ENCODE peak calls at places on chromosomes 11 and 22, in four cellular contexts. One of them, this sample, is unnamed.

GRCh38 chr22:35921777-35922176 is 106.8 kb downstream of the RBFOX2 start:
- DNase-seq in Kasumi-1: peak
- DNase-seq in globus pallidus: peak
- DNase-seq in AG04450: peak
- DNase-seq in this sample: peak

GRCh38 chr11:114650661-114651060 is 27.7 kb upstream of the NXPE2 start:
- DNase-seq in globus pallidus: no peak
- DNase-seq in AG04450: no peak
- DNase-seq in Kasumi-1: no peak
- DNase-seq in this sample: no peak

GRCh38 chr11:14750911-14751310 is 107.3 kb downstream of the PDE3B start:
- DNase-seq in Kasumi-1: no peak
- DNase-seq in globus pallidus: no peak
- DNase-seq in AG04450: no peak
- DNase-seq in this sample: no peak

GRCh38 chr11:62552465-62552782 is 5.8 kb upstream of the AHNAK start:
- DNase-seq in globus pallidus: no peak
- DNase-seq in AG04450: no peak
- DNase-seq in Kasumi-1: no peak
- DNase-seq in this sample: no peak

GRCh38 chr11:12526789-12527188 is 147.4 kb upstream of the TEAD1 start:
- DNase-seq in AG04450: no peak
- DNase-seq in Kasumi-1: no peak
- DNase-seq in globus pallidus: no peak
- DNase-seq in this sample: no peak

GRCh38 chr11:6438979-6439571 is 1.7 kb downstream of the HPX start:
- DNase-seq in globus pallidus: peak
- DNase-seq in Kasumi-1: peak
- DNase-seq in AG04450: no peak
- DNase-seq in this sample: peak

GRCh38 chr11:844693-845644 is 2.3 kb downstream of the TSPAN4 start:
- DNase-seq in globus pallidus: no peak
- DNase-seq in AG04450: peak
- DNase-seq in Kasumi-1: peak
- DNase-seq in this sample: peak

GRCh38 chr11:10930224-10930960 is 72.5 kb upstream of the ZBED5 start:
- DNase-seq in Kasumi-1: peak
- DNase-seq in AG04450: no peak
- DNase-seq in globus pallidus: no peak
- DNase-seq in this sample: peak

GRCh38 chr11:45652781-45653180 is 12.6 kb downstream of the CHST1 start:
- DNase-seq in Kasumi-1: no peak
- DNase-seq in AG04450: no peak
- DNase-seq in globus pallidus: no peak
- DNase-seq in this sample: no peak

GRCh38 chr22:22743128-22743760 is 98.8 kb downstream of the GGTLC2 start:
- DNase-seq in AG04450: no peak
- DNase-seq in Kasumi-1: no peak
- DNase-seq in globus pallidus: no peak
- DNase-seq in this sample: no peak

GRCh38 chr11:44899959-44900358 is 50.7 kb downstream of the TP53I11 start:
- DNase-seq in AG04450: peak
- DNase-seq in globus pallidus: no peak
- DNase-seq in Kasumi-1: no peak
- DNase-seq in this sample: peak

GRCh38 chr22:43723816-43724215 is 88.3 kb downstream of the EFCAB6 start:
- DNase-seq in AG04450: no peak
- DNase-seq in globus pallidus: no peak
- DNase-seq in Kasumi-1: no peak
- DNase-seq in this sample: no peak

GRCh38 chr11:69686856-69687255 is 11.7 kb upstream of the LTO1 start:
- DNase-seq in AG04450: no peak
- DNase-seq in Kasumi-1: no peak
- DNase-seq in globus pallidus: no peak
- DNase-seq in this sample: no peak

GRCh38 chr22:22168190-22168940 is 76.2 kb upstream of the VPREB1 start:
- DNase-seq in globus pallidus: no peak
- DNase-seq in Kasumi-1: no peak
- DNase-seq in AG04450: peak
- DNase-seq in this sample: peak

GRCh38 chr22:21760640-21761039 is 25.0 kb upstream of the YPEL1 start:
- DNase-seq in globus pallidus: no peak
- DNase-seq in Kasumi-1: peak
- DNase-seq in AG04450: peak
- DNase-seq in this sample: peak

GRCh38 chr22:35480143-35480542 is 60.5 kb upstream of the RASD2 start:
- DNase-seq in Kasumi-1: no peak
- DNase-seq in AG04450: no peak
- DNase-seq in globus pallidus: no peak
- DNase-seq in this sample: no peak

GRCh38 chr11:120168960-120169681 is 31.2 kb upstream of the TRIM29 start:
- DNase-seq in Kasumi-1: peak
- DNase-seq in globus pallidus: peak
- DNase-seq in AG04450: no peak
- DNase-seq in this sample: peak

GRCh38 chr11:75346296-75346695 is 5.2 kb downstream of the ARRB1 start:
- DNase-seq in Kasumi-1: no peak
- DNase-seq in AG04450: no peak
- DNase-seq in globus pallidus: no peak
- DNase-seq in this sample: no peak

GRCh38 chr11:79439430-79439892 is 1.4 kb downstream of the TENM4 start:
- DNase-seq in globus pallidus: no peak
- DNase-seq in Kasumi-1: no peak
- DNase-seq in AG04450: no peak
- DNase-seq in this sample: no peak

GRCh38 chr11:295351-296205 is 3.7 kb downstream of the IFITM5 start:
- DNase-seq in AG04450: no peak
- DNase-seq in Kasumi-1: no peak
- DNase-seq in globus pallidus: no peak
- DNase-seq in this sample: no peak

GRCh38 chr11:63813035-63813562 is at the start of gene SPINDOC:
- DNase-seq in Kasumi-1: peak
- DNase-seq in AG04450: no peak
- DNase-seq in globus pallidus: peak
- DNase-seq in this sample: peak

GRCh38 chr22:50255099-50255498 is 4.0 kb upstream of the HDAC10 start:
- DNase-seq in globus pallidus: no peak
- DNase-seq in AG04450: no peak
- DNase-seq in Kasumi-1: no peak
- DNase-seq in this sample: no peak

GRCh38 chr11:16923987-16924386 is 90.2 kb downstream of the PLEKHA7 start:
- DNase-seq in Kasumi-1: no peak
- DNase-seq in AG04450: no peak
- DNase-seq in globus pallidus: no peak
- DNase-seq in this sample: no peak

GRCh38 chr11:2521681-2522630 is 77.1 kb downstream of the KCNQ1 start:
- DNase-seq in AG04450: no peak
- DNase-seq in globus pallidus: no peak
- DNase-seq in Kasumi-1: no peak
- DNase-seq in this sample: no peak

GRCh38 chr11:121766138-121766537 is 313.4 kb upstream of the SORL1-AS1 start:
- DNase-seq in globus pallidus: no peak
- DNase-seq in AG04450: no peak
- DNase-seq in Kasumi-1: no peak
- DNase-seq in this sample: no peak

GRCh38 chr22:26283330-26283729 is 114.1 kb downstream of the SEZ6L start:
- DNase-seq in globus pallidus: no peak
- DNase-seq in Kasumi-1: no peak
- DNase-seq in AG04450: no peak
- DNase-seq in this sample: no peak

GRCh38 chr22:36787594-36787993 is 11.7 kb upstream of the IFT27 start:
- DNase-seq in AG04450: no peak
- DNase-seq in Kasumi-1: no peak
- DNase-seq in globus pallidus: no peak
- DNase-seq in this sample: no peak

GRCh38 chr11:4697583-4697982 is at the start of gene OR51E2:
- DNase-seq in globus pallidus: no peak
- DNase-seq in Kasumi-1: no peak
- DNase-seq in AG04450: peak
- DNase-seq in this sample: peak

GRCh38 chr22:49848690-49849160 is 4.9 kb upstream of the ZBED4 start:
- DNase-seq in AG04450: no peak
- DNase-seq in globus pallidus: no peak
- DNase-seq in Kasumi-1: no peak
- DNase-seq in this sample: no peak

GRCh38 chr11:120239713-120240640 is at the start of gene POU2F3:
- DNase-seq in Kasumi-1: no peak
- DNase-seq in globus pallidus: no peak
- DNase-seq in AG04450: no peak
- DNase-seq in this sample: no peak

GRCh38 chr22:49582171-49582570 is 245.5 kb downstream of the BRD1 start:
- DNase-seq in globus pallidus: peak
- DNase-seq in Kasumi-1: no peak
- DNase-seq in AG04450: no peak
- DNase-seq in this sample: no peak

GRCh38 chr22:43824724-43825485 is 12.8 kb upstream of the EFCAB6 start:
- DNase-seq in AG04450: no peak
- DNase-seq in Kasumi-1: no peak
- DNase-seq in globus pallidus: no peak
- DNase-seq in this sample: no peak

GRCh38 chr11:40271361-40271760 is 1188.1 kb downstream of the LRRC4C start:
- DNase-seq in globus pallidus: no peak
- DNase-seq in Kasumi-1: no peak
- DNase-seq in AG04450: no peak
- DNase-seq in this sample: no peak

GRCh38 chr11:94400839-94401772 is at the start of gene GPR83:
- DNase-seq in Kasumi-1: no peak
- DNase-seq in AG04450: no peak
- DNase-seq in globus pallidus: no peak
- DNase-seq in this sample: no peak

GRCh38 chr11:122853971-122854446 is 15.7 kb downstream of the CRTAM start:
- DNase-seq in globus pallidus: peak
- DNase-seq in AG04450: peak
- DNase-seq in Kasumi-1: peak
- DNase-seq in this sample: peak

GRCh38 chr11:84117394-84117793 is 831.2 kb upstream of the CCDC90B start:
- DNase-seq in AG04450: no peak
- DNase-seq in Kasumi-1: no peak
- DNase-seq in globus pallidus: no peak
- DNase-seq in this sample: no peak

GRCh38 chr11:66339163-66339675 is 3.0 kb upstream of the RIN1 start:
- DNase-seq in Kasumi-1: no peak
- DNase-seq in AG04450: no peak
- DNase-seq in globus pallidus: no peak
- DNase-seq in this sample: no peak

This sample was measured in OCI-M1.